ENCODE peak calls at places on chromosomes 6 and 20, in four cellular contexts. I is neural crest cell, C is endothelial cell, F is cardiac muscle cell. D is an unnamed sample.

GRCh38 chr6:150992279-150992678 is 126.8 kb downstream of the MTHFD1L start:
- DNase-seq in I (no peak), F (no peak), C (no peak), D (no peak)

GRCh38 chr6:80223743-80224212 is 117.3 kb downstream of the BCKDHB start:
- DNase-seq in C (no peak), I (no peak), F (peak), D (no peak)

GRCh38 chr6:119145111-119145510 is 66.6 kb upstream of the FAM184A start:
- DNase-seq in F (no peak), I (no peak), C (peak), D (no peak)

GRCh38 chr6:95867205-95867604 is 148.6 kb upstream of the FUT9 start:
- DNase-seq in C (no peak), I (no peak), F (no peak), D (no peak)

GRCh38 chr6:130282234-130282995 is 59.7 kb upstream of the SAMD3 start:
- DNase-seq in F (peak), I (no peak), C (no peak), D (peak)

GRCh38 chr20:22791877-22792525 is 207.6 kb upstream of the FOXA2 start:
- DNase-seq in F (peak), C (no peak), I (no peak), D (no peak)

GRCh38 chr6:135812085-135812526 is 39.4 kb upstream of the PDE7B start:
- DNase-seq in I (no peak), C (no peak), F (peak), D (no peak)

GRCh38 chr6:35385457-35386202 is 43.3 kb downstream of the PPARD start:
- DNase-seq in F (peak), C (no peak), I (no peak), D (no peak)

GRCh38 chr20:53827996-53828672 is 234.5 kb upstream of the ZNF217 start:
- DNase-seq in C (no peak), I (no peak), F (peak), D (no peak)

GRCh38 chr6:21340563-21340962 is 253.0 kb upstream of the SOX4 start:
- DNase-seq in F (peak), C (no peak), I (no peak), D (no peak)

GRCh38 chr6:140897804-140898573 is 1234.7 kb upstream of the GJE1 start:
- DNase-seq in F (no peak), C (no peak), I (no peak), D (no peak)

GRCh38 chr20:24581443-24582170 is 112.2 kb downstream of the SYNDIG1 start:
- DNase-seq in C (no peak), F (no peak), I (no peak), D (no peak)

GRCh38 chr6:166052837-166053236 is 114.8 kb downstream of the TBXT start:
- DNase-seq in C (no peak), I (no peak), F (no peak), D (no peak)

GRCh38 chr6:166056637-166057036 is 111.0 kb downstream of the TBXT start:
- DNase-seq in I (no peak), C (no peak), F (peak), D (no peak)

GRCh38 chr6:166055801-166056200 is 111.8 kb downstream of the TBXT start:
- DNase-seq in F (no peak), I (no peak), C (no peak), D (no peak)

GRCh38 chr6:166058064-166058739 is 109.4 kb downstream of the TBXT start:
- DNase-seq in F (peak), C (no peak), I (no peak), D (no peak)
- TF ChIP-seq CTCF in F (no peak), C (no peak), I (no peak), D (no peak)

DNA sequence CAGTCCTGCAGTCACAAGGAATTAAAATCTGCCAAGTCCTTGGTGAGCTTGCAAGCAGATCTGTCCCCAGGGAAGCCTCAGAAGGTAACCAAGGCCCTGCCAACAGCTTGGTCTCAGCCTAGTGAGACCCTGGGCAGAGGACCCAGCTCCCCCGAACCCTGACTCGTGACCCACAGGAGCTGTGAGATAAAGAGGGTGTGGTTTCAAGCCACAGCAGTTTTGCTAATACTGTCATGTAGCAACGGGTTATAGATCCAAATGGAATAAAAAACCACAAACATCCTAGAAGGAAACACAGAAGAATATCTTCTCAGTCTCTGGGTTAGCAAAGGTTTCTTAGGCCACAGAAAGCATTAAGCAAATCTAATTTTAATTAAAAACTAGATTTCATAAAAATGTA is 145.6 kb downstream of the WDR27 start:
- DNase-seq in F (no peak), I (no peak), C (no peak), D (no peak)
- TF ChIP-seq CTCF in F (no peak), I (no peak), C (no peak), D (no peak)

DNA sequence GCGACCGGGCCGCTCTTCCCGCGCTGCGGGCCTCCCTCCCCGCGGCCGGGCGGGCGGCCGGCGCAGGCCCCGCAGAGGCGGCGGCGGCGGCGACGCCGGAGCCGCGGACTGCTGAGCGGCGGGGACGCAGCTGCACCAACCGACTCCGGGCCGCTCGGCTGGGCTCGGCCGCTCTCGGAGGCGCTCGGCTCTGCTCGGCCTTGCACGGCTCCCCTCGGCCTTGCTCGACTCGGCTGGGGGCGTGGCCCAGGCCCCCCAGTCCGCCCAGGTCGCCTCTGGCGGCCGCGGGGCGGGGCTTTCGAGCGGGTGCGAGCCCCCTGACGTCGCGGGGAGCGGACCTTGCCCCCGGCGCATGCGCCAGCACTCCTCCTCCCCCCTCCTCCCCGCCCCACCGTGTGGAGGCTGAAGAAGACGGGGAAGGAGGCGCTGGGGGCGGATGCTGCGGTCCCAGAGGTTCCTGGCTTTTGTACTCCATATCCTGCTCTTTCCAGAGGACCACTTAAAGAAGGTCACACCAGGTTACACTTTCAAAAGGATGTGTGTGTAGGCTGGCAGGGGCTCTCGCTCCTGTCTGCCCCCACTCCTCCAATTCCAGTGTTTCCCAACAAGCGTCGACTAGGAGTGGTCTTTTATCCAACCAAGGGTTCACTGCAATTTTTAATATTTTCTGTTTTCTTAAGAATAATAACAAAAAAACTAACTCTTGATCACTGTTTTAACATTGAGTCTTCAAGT is at the start of gene ZHX3:
- DNase-seq in I (peak), F (peak), C (peak), D (peak)
- TF ChIP-seq CTCF in I (no peak), F (no peak), C (no peak), D (no peak)

DNA sequence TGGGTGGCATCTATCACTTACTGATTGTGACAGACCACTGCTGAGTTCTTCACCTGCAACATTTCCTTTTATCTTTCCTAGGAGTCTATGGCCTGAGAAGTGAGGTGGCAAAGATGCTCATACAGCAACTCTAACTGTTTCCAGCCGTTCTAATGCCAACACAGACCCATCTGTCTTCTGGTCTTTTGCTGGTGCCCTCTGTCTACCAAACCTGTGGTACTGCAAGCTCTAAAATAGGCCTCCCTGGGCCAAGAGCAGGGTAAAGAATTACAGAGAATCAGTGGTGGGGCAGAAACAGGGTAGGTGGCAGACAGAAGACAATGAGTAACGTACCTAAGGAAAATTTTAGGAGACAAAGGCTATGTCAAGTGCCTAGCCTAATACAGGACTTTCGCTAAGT is 611.0 kb upstream of the FLRT3 start:
- DNase-seq in I (no peak), F (no peak), C (no peak), D (no peak)
- TF ChIP-seq CTCF in I (no peak), F (no peak), C (no peak), D (no peak)

DNA sequence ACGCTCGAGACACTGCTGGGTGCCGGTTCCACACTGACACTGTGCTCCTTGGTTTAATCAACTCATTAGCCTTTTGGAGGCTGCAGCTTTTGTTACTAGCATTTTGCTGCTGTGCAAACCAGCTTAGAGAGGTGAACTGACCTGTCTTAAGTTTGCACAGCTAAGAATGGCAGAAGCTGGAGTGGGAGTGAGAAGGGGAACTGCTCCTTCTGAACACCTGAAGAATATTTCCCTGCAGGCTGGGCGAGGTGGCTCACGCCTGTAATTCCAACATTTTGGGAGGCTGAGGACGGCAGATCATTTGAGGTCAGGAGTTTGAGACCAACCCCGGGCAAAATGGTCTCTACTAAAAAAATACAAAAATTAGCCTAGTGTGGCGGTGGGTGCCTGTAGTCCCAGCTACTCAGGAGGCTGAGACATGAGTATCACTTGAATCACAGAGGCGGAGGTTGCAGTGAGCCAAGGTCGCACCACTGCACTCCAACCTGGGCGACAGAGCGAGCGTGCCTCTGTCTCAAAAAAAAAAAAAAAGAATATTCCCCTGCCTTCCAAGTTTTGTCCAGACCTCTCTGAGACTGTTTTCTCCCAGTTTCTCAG is 5.0 kb downstream of the CEBPB start:
- DNase-seq in F (no peak), I (no peak), C (no peak), D (no peak)
- TF ChIP-seq CTCF in F (no peak), I (no peak), C (no peak), D (no peak)

GRCh38 chr20:46023148-46023484 is 5.9 kb upstream of the SLC12A5 start:
- DNase-seq in F (no peak), C (no peak), I (no peak), D (no peak)

GRCh38 chr20:46021361-46022359 is 7.4 kb upstream of the SLC12A5 start:
- DNase-seq in F (peak), C (peak), I (peak), D (peak)

GRCh38 chr20:46020515-46020914 is 8.5 kb upstream of the SLC12A5 start:
- DNase-seq in I (no peak), F (no peak), C (no peak), D (no peak)

GRCh38 chr20:46023999-46024398 is 5.0 kb upstream of the SLC12A5 start:
- DNase-seq in C (no peak), I (no peak), F (no peak), D (no peak)

GRCh38 chr20:46022411-46023147 is 6.4 kb upstream of the SLC12A5 start:
- DNase-seq in I (peak), C (peak), F (peak), D (peak)
- TF ChIP-seq CTCF in I (peak), C (peak), F (peak), D (peak)

D was measured in activated CD8-positive, alpha-beta T cell treated with anti-CD3 and anti-CD28 coated beads for 36 hours.